ENCODE peak calls at places on chromosomes 2 and 18, in ten cellular contexts. U is AG08395, W is DMS153, N is fibroblast of lung, K is NCI-H2171, P is pons, L is heart right ventricle, Y is NCI-H1092, D is lower lobe of right lung, A is NCI-H1694 treated with DMSO at 0.1 percent for 48 hours. Z is an unnamed sample.

GRCh38 chr18:22084547-22084946 is 84.8 kb upstream of the GATA6 start:
- DNase-seq in U (no peak), W (no peak), N (no peak), K (no peak), P (no peak), L (no peak), Y (no peak), D (no peak), A (no peak), Z (no peak)

GRCh38 chr2:101255501-101255900 is 2.8 kb downstream of the CNOT11 start:
- DNase-seq in U (no peak), W (no peak), N (peak), K (no peak), P (no peak), L (no peak), Y (no peak), D (no peak), A (no peak), Z (no peak)

GRCh38 chr2:188576657-188577056 is 285.0 kb downstream of the GULP1 start:
- DNase-seq in U (peak), W (no peak), N (peak), K (no peak), P (no peak), L (no peak), Y (no peak), D (no peak), A (no peak), Z (no peak)

GRCh38 chr2:160492401-160493226 is 993 bp downstream of the RBMS1 start:
- DNase-seq in U (peak), W (no peak), N (peak), K (peak), P (no peak), L (peak), Y (no peak), D (peak), A (no peak), Z (peak)

GRCh38 chr2:177312562-177312961 is 48.0 kb upstream of the NFE2L2 start:
- DNase-seq in U (no peak), W (no peak), N (no peak), K (no peak), P (no peak), L (no peak), Y (no peak), D (no peak), A (no peak), Z (no peak)

GRCh38 chr2:120205901-120206581 is 17.2 kb downstream of the TMEM185B start:
- DNase-seq in U (no peak), W (no peak), N (no peak), K (no peak), P (no peak), L (peak), Y (no peak), D (no peak), A (no peak), Z (no peak)

GRCh38 chr2:143965493-143966164 is 554.3 kb downstream of the ZEB2 start:
- DNase-seq in U (no peak), W (no peak), N (no peak), K (no peak), P (no peak), L (no peak), Y (no peak), D (no peak), A (no peak), Z (no peak)

GRCh38 chr2:233700028-233700635 is 7.4 kb downstream of the UGT1A6 start:
- DNase-seq in U (no peak), W (no peak), N (peak), K (no peak), P (no peak), L (no peak), Y (no peak), D (no peak), A (no peak), Z (no peak)

GRCh38 chr2:52881606-52882005 is 886.0 kb upstream of the CHAC2 start:
- DNase-seq in U (no peak), W (no peak), N (peak), K (no peak), P (no peak), L (no peak), Y (no peak), D (no peak), A (no peak), Z (no peak)

GRCh38 chr2:222993920-222994650 is 57.9 kb upstream of the KCNE4 start:
- DNase-seq in U (peak), W (no peak), N (peak), K (no peak), P (peak), L (peak), Y (no peak), D (no peak), A (peak), Z (no peak)

GRCh38 chr18:58364867-58365533 is 263.9 kb downstream of the ALPK2 start:
- DNase-seq in U (peak), W (no peak), N (no peak), K (no peak), P (no peak), L (no peak), Y (no peak), D (no peak), A (no peak), Z (no peak)

GRCh38 chr2:8487461-8487932 is 194.4 kb upstream of the ID2 start:
- DNase-seq in U (no peak), W (no peak), N (no peak), K (no peak), P (peak), L (no peak), Y (no peak), D (no peak), A (no peak), Z (no peak)

GRCh38 chr18:36309436-36310391 is 12.2 kb downstream of the FHOD3 start:
- DNase-seq in U (peak), W (no peak), N (peak), K (no peak), P (no peak), L (no peak), Y (no peak), D (no peak), A (no peak), Z (no peak)

GRCh38 chr2:207202645-207203044 is 36.9 kb upstream of the KLF7 start:
- DNase-seq in U (peak), W (no peak), N (peak), K (no peak), P (no peak), L (no peak), Y (no peak), D (no peak), A (no peak), Z (no peak)

GRCh38 chr2:179981085-179981484 is 26.0 kb downstream of the CWC22 start:
- DNase-seq in U (no peak), W (peak), N (peak), K (no peak), P (no peak), L (no peak), Y (no peak), D (no peak), A (no peak), Z (no peak)

GRCh38 chr2:108925286-108925685 is 63.7 kb downstream of the EDAR start:
- DNase-seq in U (no peak), W (no peak), N (no peak), K (no peak), P (no peak), L (no peak), Y (no peak), D (no peak), A (no peak), Z (no peak)

GRCh38 chr18:811192-812122 is 585 bp downstream of the YES1 start:
- DNase-seq in U (peak), W (no peak), N (peak), K (no peak), P (no peak), L (peak), Y (no peak), D (peak), A (no peak), Z (no peak)

GRCh38 chr2:240430595-240430994 is 4.9 kb upstream of the GPC1 start:
- DNase-seq in U (no peak), W (no peak), N (no peak), K (no peak), P (no peak), L (no peak), Y (no peak), D (no peak), A (no peak), Z (no peak)

Z was measured in stimulated activated naive CD4-positive, alpha-beta T cell.